ENCODE peak calls at places on chromosomes 6 and 20, in four cellular contexts. B, R, G and D are unnamed samples.
A peak's percentile ranks its signal among the peaks of the same experiment; 100 is the strongest.

GRCh38 chr6:115821798-115822197 is 238.9 kb downstream of the FRK start:
- DNase-seq in R (no peak), G (peak; percentile 3), B (no peak), D (no peak)

GRCh38 chr6:44452725-44453124 is 65.2 kb downstream of the CDC5L start:
- DNase-seq in B (no peak), R (no peak), G (peak; percentile 51), D (no peak)

GRCh38 chr6:15901141-15902115 is 227.5 kb upstream of the MYLIP start:
- DNase-seq in B (peak; percentile 72), G (no peak), R (peak; percentile 99), D (no peak)

GRCh38 chr6:44176935-44177509 is 18.4 kb downstream of the CAPN11 start:
- DNase-seq in G (no peak), B (no peak), R (peak; percentile 41), D (no peak)

GRCh38 chr6:49406241-49406970 is 56.6 kb downstream of the MMUT start:
- DNase-seq in G (no peak), B (no peak), R (no peak), D (no peak)

GRCh38 chr6:37130704-37131103 is 39.2 kb upstream of the PIM1 start:
- DNase-seq in R (no peak), G (peak; percentile 68), B (no peak), D (no peak)

GRCh38 chr6:130466052-130466743 is 100.4 kb downstream of the TMEM200A start:
- DNase-seq in B (no peak), R (no peak), G (no peak), D (no peak)

GRCh38 chr6:12229332-12229731 is 60.8 kb upstream of the EDN1 start:
- DNase-seq in R (no peak), G (no peak), B (no peak), D (no peak)

GRCh38 chr6:79413562-79414002 is 123.6 kb downstream of the LCA5 start:
- DNase-seq in R (no peak), B (no peak), G (no peak), D (no peak)

GRCh38 chr6:163872335-163872734 is 457.8 kb downstream of the QKI start:
- DNase-seq in B (no peak), G (no peak), R (no peak), D (no peak)

GRCh38 chr20:34624628-34625027 is 52.3 kb downstream of the PIGU start:
- DNase-seq in B (no peak), G (no peak), R (no peak), D (no peak)

GRCh38 chr6:152575621-152576150 is 61.5 kb downstream of the SYNE1 start:
- DNase-seq in B (no peak), G (no peak), R (no peak), D (no peak)

GRCh38 chr6:6407061-6407723 is 86.7 kb upstream of the F13A1 start:
- DNase-seq in G (no peak), R (peak; percentile 97), B (no peak), D (no peak)

GRCh38 chr6:154868143-154868594 is 126.9 kb upstream of the TIAM2 start:
- DNase-seq in B (peak; percentile 63), G (peak; percentile 79), R (no peak), D (peak; percentile 64)

GRCh38 chr20:41222299-41222698 is 85.0 kb downstream of the PLCG1 start:
- DNase-seq in G (no peak), R (no peak), B (no peak), D (no peak)

GRCh38 chr6:166862287-166862977 is 93.9 kb downstream of the RNASET2 start:
- DNase-seq in B (no peak), G (no peak), R (no peak), D (peak; percentile 74)

GRCh38 chr20:56440346-56441007 is 27.9 kb upstream of the RTF2 start:
- DNase-seq in G (no peak), B (no peak), R (peak; percentile 58), D (no peak)
- TF ChIP-seq SP1 in G (no peak), B (no peak), R (peak; percentile 14), D (no peak)

GRCh38 chr6:88493717-88494116 is 327.6 kb upstream of the CNR1 start:
- DNase-seq in R (peak; percentile 75), G (no peak), B (no peak), D (no peak)
- TF ChIP-seq BHLHE40 in R (peak; percentile 12), G (no peak), B (no peak), D (no peak)

DNA sequence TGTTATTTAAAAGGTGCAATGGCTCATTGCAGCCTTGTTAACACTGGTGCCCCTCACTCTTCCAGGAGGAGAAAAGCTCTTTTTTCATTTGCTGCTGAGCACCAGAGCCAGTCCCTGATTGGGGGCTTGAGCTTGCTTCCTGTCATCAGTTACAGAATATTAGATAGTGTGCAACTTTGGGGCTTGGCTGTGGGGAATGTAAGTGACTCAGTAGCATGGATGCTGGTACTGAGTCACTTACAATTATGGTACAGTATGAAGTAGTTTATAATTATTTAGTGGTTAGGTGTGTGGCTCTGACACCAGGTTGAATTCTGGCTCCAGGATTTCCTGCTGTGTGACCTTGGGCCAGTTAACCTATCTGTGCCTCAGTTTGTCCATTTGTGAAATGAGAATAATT is 37.6 kb downstream of the ANKS1A start:
- DNase-seq in R (no peak), G (no peak), B (no peak), D (no peak)
- TF ChIP-seq SP1 in R (no peak), G (no peak), B (no peak), D (no peak)

GRCh38 chr20:58374027-58374850 is 14.8 kb upstream of the VAPB start:
- DNase-seq in R (no peak), B (peak; percentile 66), G (peak; percentile 53), D (no peak)

GRCh38 chr20:58374906-58375760 is 13.9 kb upstream of the VAPB start:
- DNase-seq in G (no peak), B (no peak), R (no peak), D (no peak)

GRCh38 chr20:58378056-58378455 is 11.0 kb upstream of the VAPB start:
- DNase-seq in B (no peak), R (no peak), G (no peak), D (no peak)

GRCh38 chr20:58377017-58377416 is 12.0 kb upstream of the VAPB start:
- DNase-seq in R (no peak), B (no peak), G (no peak), D (no peak)

DNA sequence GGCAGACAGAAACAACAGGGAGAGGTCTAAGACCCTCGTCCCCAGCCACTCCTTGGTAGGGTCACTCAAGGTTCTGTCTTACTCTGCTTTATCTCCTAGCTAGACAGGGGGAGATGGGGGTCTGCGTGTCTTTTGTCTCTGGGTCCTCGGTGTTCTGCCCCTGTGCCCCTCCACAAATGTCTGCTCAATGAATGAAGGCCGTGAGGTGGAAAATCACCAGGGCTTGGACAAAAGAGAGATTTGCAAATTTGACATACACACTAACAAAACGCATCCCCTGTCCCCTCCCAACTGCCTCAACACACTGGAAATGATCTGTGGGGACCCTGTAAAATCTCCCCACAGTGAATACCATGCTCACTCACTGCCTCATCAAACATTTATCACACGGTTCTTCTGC is 13.2 kb upstream of the VAPB start:
- DNase-seq in G (no peak), B (no peak), R (no peak), D (no peak)
- TF ChIP-seq BHLHE40 in G (no peak), B (no peak), R (no peak), D (no peak)

GRCh38 chr6:56491606-56492328 is 150.9 kb downstream of the DST start:
- DNase-seq in R (no peak), G (no peak), B (peak; percentile 12), D (no peak)

GRCh38 chr6:56499121-56499520 is 143.6 kb downstream of the DST start:
- DNase-seq in R (no peak), B (no peak), G (no peak), D (no peak)

GRCh38 chr6:56495654-56496053 is 147.0 kb downstream of the DST start:
- DNase-seq in R (no peak), G (no peak), B (no peak), D (no peak)

GRCh38 chr6:56497691-56498090 is 145.0 kb downstream of the DST start:
- DNase-seq in R (no peak), G (no peak), B (no peak), D (no peak)

DNA sequence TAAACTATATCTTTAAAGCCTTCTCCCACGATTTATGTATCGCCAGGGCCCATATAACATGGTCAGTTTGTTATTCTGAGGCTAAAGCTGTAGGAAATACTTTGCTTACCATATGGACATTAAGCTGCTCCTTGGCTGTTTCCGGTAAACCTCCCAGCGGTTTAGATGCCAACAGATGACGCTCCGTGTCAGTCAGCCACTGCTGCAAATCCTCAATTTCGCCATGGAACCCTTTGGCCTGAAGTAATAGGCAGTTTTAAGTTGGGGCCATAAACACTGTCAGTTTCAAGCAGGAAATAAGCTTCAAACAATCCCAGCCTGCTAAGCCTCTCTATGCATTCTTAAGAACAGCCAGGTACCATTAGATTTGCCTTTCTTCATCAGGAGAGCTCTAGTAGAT is 145.4 kb downstream of the DST start:
- DNase-seq in B (no peak), R (no peak), G (no peak), D (no peak)
- TF ChIP-seq SP1 in B (no peak), R (no peak), G (no peak), D (no peak)

DNA sequence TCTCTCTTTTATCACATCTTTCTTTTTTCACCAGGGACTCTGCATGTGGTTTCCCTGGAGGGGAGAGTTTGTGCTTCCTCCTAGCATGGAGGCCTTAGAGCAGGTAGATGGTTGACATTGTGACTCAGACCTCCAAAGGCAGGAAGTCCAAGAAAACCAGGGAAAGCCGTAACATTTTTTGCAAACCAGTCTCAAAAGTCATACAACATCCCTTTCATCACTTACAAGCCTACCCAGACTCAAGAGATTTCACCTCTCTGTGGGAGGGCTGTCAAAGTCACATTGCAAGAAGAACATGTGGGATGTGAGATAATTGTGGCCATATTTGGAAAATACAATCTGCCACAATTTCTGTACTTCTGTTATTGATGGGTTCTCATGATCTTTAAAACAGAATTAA is 46.2 kb downstream of the SNRNP48 start:
- DNase-seq in G (peak; percentile 23), B (no peak), R (no peak), D (no peak)
- TF ChIP-seq BHLHE40 in G (no peak), B (no peak), R (no peak), D (no peak)

DNA sequence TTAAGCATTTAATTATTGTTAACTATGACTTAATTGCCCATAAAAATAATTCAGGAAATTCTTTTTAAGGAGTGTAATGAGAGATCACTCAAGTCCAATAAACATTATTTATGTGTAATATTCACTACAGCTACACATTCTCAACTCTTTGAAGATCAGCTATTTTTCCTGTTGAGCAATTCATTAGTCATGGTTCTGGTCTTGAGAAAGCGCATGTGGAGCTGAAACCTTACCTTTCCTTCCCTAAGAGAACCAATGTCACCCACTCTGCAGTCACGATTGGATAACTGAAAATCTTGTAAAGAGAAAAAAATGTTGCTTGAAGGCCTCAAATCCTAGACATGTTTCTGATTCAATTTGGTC is 737.0 kb upstream of the MARCKS start:
- DNase-seq in B (no peak), R (no peak), G (no peak), D (no peak)
- TF ChIP-seq SP1 in B (no peak), R (no peak), G (no peak), D (no peak)